ENCODE peak calls at places on chromosome 11, in five cellular contexts. One of them, this sample, is unnamed.

GRCh38 chr11:128244896-128245295 is 342.5 kb downstream of the ETS1 start:
- DNase-seq in endodermal cell: no peak
- DNase-seq in astrocyte of the hippocampus: no peak
- DNase-seq in HFFc6: no peak
- DNase-seq in HS-5: no peak
- DNase-seq in this sample: no peak

GRCh38 chr11:110896358-110896757 is 184.1 kb upstream of the ARHGAP20 start:
- DNase-seq in endodermal cell: no peak
- DNase-seq in astrocyte of the hippocampus: peak; percentile 79
- DNase-seq in HFFc6: peak; percentile 48
- DNase-seq in HS-5: peak; percentile 45
- DNase-seq in this sample: no peak

GRCh38 chr11:2515401-2516275 is 70.8 kb downstream of the KCNQ1 start:
- DNase-seq in endodermal cell: peak; percentile 28
- DNase-seq in astrocyte of the hippocampus: no peak
- DNase-seq in HFFc6: no peak
- DNase-seq in HS-5: no peak
- DNase-seq in this sample: no peak

GRCh38 chr11:93073508-93074280 is 104.2 kb downstream of the MTNR1B start:
- DNase-seq in endodermal cell: peak; percentile 69
- DNase-seq in astrocyte of the hippocampus: no peak
- DNase-seq in HFFc6: no peak
- DNase-seq in HS-5: no peak
- DNase-seq in this sample: no peak

GRCh38 chr11:131885371-131885770 is 515.0 kb downstream of the NTM start:
- DNase-seq in endodermal cell: no peak
- DNase-seq in astrocyte of the hippocampus: no peak
- DNase-seq in HFFc6: no peak
- DNase-seq in HS-5: no peak
- DNase-seq in this sample: no peak

GRCh38 chr11:64176751-64177150 is 9.2 kb upstream of the STIP1 start:
- DNase-seq in endodermal cell: no peak
- DNase-seq in astrocyte of the hippocampus: no peak
- DNase-seq in HFFc6: no peak
- DNase-seq in HS-5: no peak
- DNase-seq in this sample: no peak

GRCh38 chr11:113906038-113906437 is 1.4 kb downstream of the HTR3B start:
- DNase-seq in endodermal cell: peak; percentile 71
- DNase-seq in astrocyte of the hippocampus: peak; percentile 10
- DNase-seq in HFFc6: peak; percentile 50
- DNase-seq in HS-5: no peak
- DNase-seq in this sample: peak; percentile 64

GRCh38 chr11:14643697-14644395 is at the start of gene PDE3B:
- DNase-seq in endodermal cell: peak; percentile 94
- DNase-seq in astrocyte of the hippocampus: peak; percentile 78
- DNase-seq in HFFc6: no peak
- DNase-seq in HS-5: peak; percentile 28
- DNase-seq in this sample: peak; percentile 96

GRCh38 chr11:110249066-110249465 is 47.3 kb downstream of the RDX start:
- DNase-seq in endodermal cell: no peak
- DNase-seq in astrocyte of the hippocampus: no peak
- DNase-seq in HFFc6: no peak
- DNase-seq in HS-5: no peak
- DNase-seq in this sample: no peak

GRCh38 chr11:21988477-21988876 is 204.4 kb upstream of the ANO5 start:
- DNase-seq in endodermal cell: no peak
- DNase-seq in astrocyte of the hippocampus: peak; percentile 2
- DNase-seq in HFFc6: no peak
- DNase-seq in HS-5: no peak
- DNase-seq in this sample: peak; percentile 10

GRCh38 chr11:611001-611996 is 4.5 kb downstream of the IRF7 start:
- DNase-seq in endodermal cell: no peak
- DNase-seq in astrocyte of the hippocampus: no peak
- DNase-seq in HFFc6: no peak
- DNase-seq in HS-5: no peak
- DNase-seq in this sample: no peak

GRCh38 chr11:116642902-116643301 is 129.9 kb downstream of the BUD13 start:
- DNase-seq in endodermal cell: peak; percentile 22
- DNase-seq in astrocyte of the hippocampus: no peak
- DNase-seq in HFFc6: no peak
- DNase-seq in HS-5: no peak
- DNase-seq in this sample: no peak

GRCh38 chr11:93603671-93604070 is 57.8 kb upstream of the CEP295 start:
- DNase-seq in endodermal cell: no peak
- DNase-seq in astrocyte of the hippocampus: no peak
- DNase-seq in HFFc6: no peak
- DNase-seq in HS-5: no peak
- DNase-seq in this sample: no peak

GRCh38 chr11:110147965-110148709 is 54.9 kb downstream of the ZC3H12C start:
- DNase-seq in endodermal cell: no peak
- DNase-seq in astrocyte of the hippocampus: peak; percentile 92
- DNase-seq in HFFc6: peak; percentile 59
- DNase-seq in HS-5: no peak
- DNase-seq in this sample: no peak

GRCh38 chr11:74091549-74091948 is 79.3 kb downstream of the C2CD3 start:
- DNase-seq in endodermal cell: no peak
- DNase-seq in astrocyte of the hippocampus: no peak
- DNase-seq in HFFc6: no peak
- DNase-seq in HS-5: no peak
- DNase-seq in this sample: no peak

GRCh38 chr11:74272276-74272675 is 39.2 kb downstream of the P4HA3 start:
- DNase-seq in endodermal cell: no peak
- DNase-seq in astrocyte of the hippocampus: no peak
- DNase-seq in HFFc6: no peak
- DNase-seq in HS-5: no peak
- DNase-seq in this sample: no peak

GRCh38 chr11:70423523-70424505 is 25.5 kb downstream of the CTTN start:
- DNase-seq in endodermal cell: peak; percentile 60
- DNase-seq in astrocyte of the hippocampus: peak; percentile 95
- DNase-seq in HFFc6: peak; percentile 94
- DNase-seq in HS-5: peak; percentile 26
- DNase-seq in this sample: no peak

GRCh38 chr11:12765428-12765827 is 91.2 kb downstream of the TEAD1 start:
- DNase-seq in endodermal cell: no peak
- DNase-seq in astrocyte of the hippocampus: no peak
- DNase-seq in HFFc6: no peak
- DNase-seq in HS-5: no peak
- DNase-seq in this sample: peak; percentile 58

GRCh38 chr11:117096973-117097566 is 1.2 kb downstream of the SIK3 start:
- DNase-seq in endodermal cell: peak; percentile 57
- DNase-seq in astrocyte of the hippocampus: no peak
- DNase-seq in HFFc6: no peak
- DNase-seq in HS-5: no peak
- DNase-seq in this sample: no peak

GRCh38 chr11:1773711-1774550 is 10.2 kb upstream of the CTSD start:
- DNase-seq in endodermal cell: no peak
- DNase-seq in astrocyte of the hippocampus: no peak
- DNase-seq in HFFc6: no peak
- DNase-seq in HS-5: no peak
- DNase-seq in this sample: no peak

GRCh38 chr11:117426297-117426685 is 98.6 kb downstream of the CEP164 start:
- DNase-seq in endodermal cell: peak; percentile 96
- DNase-seq in astrocyte of the hippocampus: peak; percentile 80
- DNase-seq in HFFc6: peak; percentile 16
- DNase-seq in HS-5: no peak
- DNase-seq in this sample: peak; percentile 88

GRCh38 chr11:110027627-110028371 is 65.4 kb upstream of the ZC3H12C start:
- DNase-seq in endodermal cell: no peak
- DNase-seq in astrocyte of the hippocampus: no peak
- DNase-seq in HFFc6: no peak
- DNase-seq in HS-5: no peak
- DNase-seq in this sample: no peak

GRCh38 chr11:45423036-45423435 is 136.9 kb upstream of the SYT13 start:
- DNase-seq in endodermal cell: no peak
- DNase-seq in astrocyte of the hippocampus: no peak
- DNase-seq in HFFc6: no peak
- DNase-seq in HS-5: no peak
- DNase-seq in this sample: no peak

GRCh38 chr11:85682330-85683305 is 3.4 kb downstream of the CCDC89 start:
- DNase-seq in endodermal cell: no peak
- DNase-seq in astrocyte of the hippocampus: peak; percentile 65
- DNase-seq in HFFc6: no peak
- DNase-seq in HS-5: no peak
- DNase-seq in this sample: peak; percentile 94

GRCh38 chr11:67352546-67353316 is 615 bp downstream of the POLD4 start:
- DNase-seq in endodermal cell: no peak
- DNase-seq in astrocyte of the hippocampus: no peak
- DNase-seq in HFFc6: no peak
- DNase-seq in HS-5: no peak
- DNase-seq in this sample: no peak

This sample was measured in left kidney.